ENCODE peak calls at places on chromosome 5, in six cellular contexts. M is A549, V is hepatocyte, X is heart left ventricle, G is colonic mucosa, H is upper lobe of left lung. P is an unnamed sample.

GRCh38 chr5:1083823-1084605 is 27.8 kb downstream of the SLC12A7 start:
- DNase-seq in M (no peak), V (no peak), X (no peak), G (no peak), H (peak), P (no peak)

GRCh38 chr5:73369283-73369682 is 79.3 kb downstream of the FOXD1 start:
- DNase-seq in M (no peak), V (no peak), X (no peak), G (no peak), H (no peak), P (no peak)

GRCh38 chr5:53069626-53070025 is 39.9 kb downstream of the MOCS2 start:
- DNase-seq in M (no peak), V (no peak), X (no peak), G (no peak), H (no peak), P (no peak)

GRCh38 chr5:148011407-148012124 is 52.2 kb upstream of the SPINK5 start:
- DNase-seq in M (no peak), V (peak), X (no peak), G (no peak), H (no peak), P (peak)

GRCh38 chr5:174320051-174320450 is 274.5 kb downstream of the NSG2 start:
- DNase-seq in M (no peak), V (no peak), X (no peak), G (no peak), H (no peak), P (no peak)

GRCh38 chr5:150160448-150161069 is 4.9 kb upstream of the PDGFRB start:
- DNase-seq in M (no peak), V (no peak), X (no peak), G (no peak), H (no peak), P (no peak)

GRCh38 chr5:41503860-41504259 is 6.5 kb downstream of the PLCXD3 start:
- DNase-seq in M (no peak), V (no peak), X (no peak), G (no peak), H (no peak), P (no peak)

GRCh38 chr5:54725391-54726280 is 208.1 kb downstream of the SNX18 start:
- DNase-seq in M (no peak), V (no peak), X (no peak), G (no peak), H (no peak), P (no peak)

GRCh38 chr5:61162010-61162831 is at the start of gene SMIM15:
- DNase-seq in M (peak), V (peak), X (peak), G (peak), H (peak), P (peak)

GRCh38 chr5:83256091-83256775 is 178.9 kb downstream of the XRCC4 start:
- DNase-seq in M (no peak), V (no peak), X (no peak), G (no peak), H (no peak), P (no peak)

GRCh38 chr5:52760695-52761366 is 26.9 kb upstream of the ITGA1 start:
- DNase-seq in M (no peak), V (no peak), X (no peak), G (no peak), H (no peak), P (no peak)

GRCh38 chr5:74761241-74761640 is 5.7 kb downstream of the GFM2 start:
- DNase-seq in M (no peak), V (no peak), X (no peak), G (no peak), H (no peak), P (no peak)

GRCh38 chr5:151181818-151182217 is 24.2 kb upstream of the ANXA6 start:
- DNase-seq in M (no peak), V (no peak), X (no peak), G (no peak), H (no peak), P (no peak)

GRCh38 chr5:179406031-179406681 is 60.9 kb upstream of the ADAMTS2 start:
- DNase-seq in M (no peak), V (peak), X (no peak), G (peak), H (no peak), P (peak)

GRCh38 chr5:217860-218456 is at the start of the genes CCDC127 and SDHA:
- DNase-seq in M (peak), V (peak), X (peak), G (peak), H (peak), P (peak)

GRCh38 chr5:43997647-43998251 is 391.5 kb downstream of the FGF10 start:
- DNase-seq in M (peak), V (peak), X (no peak), G (no peak), H (no peak), P (no peak)

GRCh38 chr5:58775699-58776098 is 192.8 kb downstream of the RAB3C start:
- DNase-seq in M (no peak), V (no peak), X (no peak), G (no peak), H (no peak), P (no peak)

GRCh38 chr5:77852514-77853352 is 76.6 kb upstream of the TBCA start:
- DNase-seq in M (peak), V (peak), X (peak), G (peak), H (peak), P (peak)

GRCh38 chr5:38468202-38468656 is 88.2 kb downstream of the LIFR start:
- DNase-seq in M (peak), V (no peak), X (no peak), G (no peak), H (no peak), P (no peak)

GRCh38 chr5:124873189-124873588 is 126.8 kb upstream of the ZNF608 start:
- DNase-seq in M (no peak), V (no peak), X (no peak), G (no peak), H (no peak), P (no peak)

GRCh38 chr5:33842456-33842855 is 49.3 kb downstream of the ADAMTS12 start:
- DNase-seq in M (no peak), V (no peak), X (no peak), G (no peak), H (no peak), P (no peak)

GRCh38 chr5:151222769-151223446 is 984 bp downstream of the CCDC69 start:
- DNase-seq in M (no peak), V (peak), X (peak), G (peak), H (no peak), P (peak)

GRCh38 chr5:132961887-132962286 is 1.5 kb downstream of the AFF4 start:
- DNase-seq in M (no peak), V (no peak), X (no peak), G (peak), H (no peak), P (no peak)

GRCh38 chr5:14685757-14686156 is 21.2 kb downstream of the OTULIN start:
- DNase-seq in M (peak), V (peak), X (no peak), G (peak), H (no peak), P (peak)

GRCh38 chr5:62938927-62939326 is 360.3 kb downstream of the LRRC70 start:
- DNase-seq in M (no peak), V (no peak), X (no peak), G (no peak), H (no peak), P (no peak)
- H3K27ac ChIP-seq in M (no peak), V (peak), X (no peak), G (no peak), H (no peak), P (no peak)

GRCh38 chr5:67013719-67014118 is 182.9 kb downstream of the CD180 start:
- DNase-seq in M (no peak), V (no peak), X (no peak), G (no peak), H (no peak), P (no peak)

GRCh38 chr5:67012241-67012640 is 184.4 kb downstream of the CD180 start:
- DNase-seq in M (no peak), V (no peak), X (no peak), G (no peak), H (no peak), P (no peak)

GRCh38 chr5:67014957-67015400 is 181.6 kb downstream of the CD180 start:
- DNase-seq in M (no peak), V (no peak), X (no peak), G (no peak), H (no peak), P (no peak)

GRCh38 chr5:67014191-67014590 is 182.4 kb downstream of the CD180 start:
- DNase-seq in M (no peak), V (no peak), X (no peak), G (no peak), H (no peak), P (no peak)

DNA sequence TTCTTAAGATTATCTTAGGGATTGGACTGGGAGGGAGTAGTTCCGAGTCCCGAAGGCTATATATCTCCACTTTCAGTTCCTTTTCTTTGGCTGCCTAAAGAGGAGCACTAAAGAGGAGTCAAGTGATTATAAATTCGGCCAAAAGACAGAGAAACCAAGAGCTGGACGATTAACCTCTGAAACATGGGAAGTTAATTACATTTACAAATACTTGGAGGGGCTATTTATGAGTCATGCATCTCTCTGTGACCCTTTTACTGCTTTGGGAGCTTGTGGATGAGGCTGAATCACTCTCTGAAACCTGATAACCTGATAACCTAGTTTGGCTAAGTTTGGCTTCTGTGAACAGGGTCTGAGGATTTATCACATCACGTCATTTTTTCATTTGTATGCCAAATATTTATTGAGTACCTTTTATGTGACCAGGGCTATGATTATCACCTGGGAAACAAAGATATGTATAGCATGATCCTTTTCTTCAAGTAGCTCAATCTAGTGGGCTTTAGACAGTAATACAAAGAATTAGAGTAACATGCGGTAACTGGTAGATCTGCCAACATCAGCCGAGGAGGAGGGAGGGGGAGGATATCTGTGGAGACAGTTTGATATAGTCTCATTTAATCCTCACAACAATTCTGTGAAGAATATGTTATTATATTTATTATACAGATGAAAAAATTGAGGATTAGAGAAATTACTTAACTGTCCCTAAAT is 180.9 kb downstream of the CD180 start:
- DNase-seq in M (no peak), V (peak), X (no peak), G (no peak), H (no peak), P (peak)
- H3K4me3 ChIP-seq in M (no peak), V (no peak), X (peak), G (no peak), H (peak), P (no peak)

GRCh38 chr5:51484326-51484725 is 101.1 kb downstream of the ISL1 start:
- DNase-seq in M (no peak), V (no peak), X (no peak), G (no peak), H (no peak), P (no peak)

GRCh38 chr5:51488803-51489642 is 105.8 kb downstream of the ISL1 start:
- DNase-seq in M (no peak), V (no peak), X (no peak), G (no peak), H (no peak), P (no peak)

GRCh38 chr5:51486158-51486557 is 102.9 kb downstream of the ISL1 start:
- DNase-seq in M (no peak), V (no peak), X (no peak), G (no peak), H (no peak), P (no peak)
- H3K27ac ChIP-seq in M (no peak), V (no peak), X (no peak), G (no peak), H (no peak), P (no peak)

GRCh38 chr5:172189693-172190296 is 1.8 kb upstream of the STK10 start:
- DNase-seq in M (no peak), V (no peak), X (no peak), G (no peak), H (no peak), P (no peak)
- H3K4me3 ChIP-seq in M (no peak), V (no peak), X (no peak), G (no peak), H (no peak), P (no peak)